ENCODE peak calls at places on chromosomes 6 and 20, in eight cellular contexts. H is CD4-positive, alpha-beta memory T cell; Q is ovary; D is PC-3; R is DND-41; M is Peyer's patch; E is fibroblast of lung; L is neuronal stem cell. C is an unnamed sample.

GRCh38 chr6:169266746-169267629 is 13.3 kb upstream of the THBS2 start:
- DNase-seq in D (peak; percentile 24), E (no peak), M (no peak), R (no peak), L (no peak), H (no peak), Q (no peak), C (no peak)

GRCh38 chr20:63708301-63709148 is 686 bp downstream of the ZGPAT start:
- DNase-seq in L (no peak), Q (no peak), M (peak; percentile 55), E (no peak), D (no peak), H (no peak), R (no peak), C (no peak)

GRCh38 chr6:2656460-2657064 is 94.2 kb downstream of the MYLK4 start:
- DNase-seq in M (no peak), L (no peak), Q (no peak), H (no peak), D (no peak), R (no peak), E (no peak), C (no peak)

GRCh38 chr20:24608926-24609667 is 139.7 kb downstream of the SYNDIG1 start:
- DNase-seq in L (no peak), H (no peak), E (no peak), D (no peak), M (no peak), R (no peak), Q (no peak), C (no peak)

GRCh38 chr6:88301888-88302768 is 136.0 kb upstream of the CNR1 start:
- DNase-seq in H (no peak), D (no peak), E (no peak), R (no peak), L (no peak), M (no peak), Q (no peak), C (no peak)

GRCh38 chr6:13398421-13398994 is 70.2 kb upstream of the TBC1D7 start:
- DNase-seq in M (no peak), R (no peak), E (no peak), H (no peak), D (no peak), L (peak; percentile 23), Q (no peak), C (no peak)

GRCh38 chr6:74967821-74968220 is 238.0 kb downstream of the COL12A1 start:
- DNase-seq in Q (no peak), L (no peak), R (no peak), D (no peak), E (no peak), H (no peak), M (no peak), C (no peak)

GRCh38 chr6:106975699-106976032 is 1.1 kb upstream of the CD24 start:
- DNase-seq in L (peak; percentile 31), R (no peak), H (no peak), M (no peak), D (peak; percentile 26), Q (no peak), E (peak; percentile 19), C (no peak)

GRCh38 chr6:87762116-87762515 is 60.1 kb upstream of the AKIRIN2 start:
- DNase-seq in R (no peak), M (no peak), Q (no peak), D (no peak), L (no peak), H (no peak), E (no peak), C (no peak)

GRCh38 chr6:3873051-3873450 is 23.9 kb downstream of the FAM50B start:
- DNase-seq in R (no peak), L (no peak), Q (no peak), D (no peak), H (no peak), E (no peak), M (no peak), C (no peak)

GRCh38 chr20:36988494-36988966 is 37.0 kb upstream of the SAMHD1 start:
- DNase-seq in Q (no peak), M (no peak), D (peak; percentile 32), E (peak; percentile 22), L (no peak), R (no peak), H (peak; percentile 50), C (no peak)

GRCh38 chr6:111950661-111951426 is 77.6 kb upstream of the FYN start:
- DNase-seq in R (no peak), E (peak; percentile 54), M (no peak), L (no peak), Q (peak; percentile 21), H (no peak), D (no peak), C (no peak)

GRCh38 chr6:105817370-105817769 is 268.8 kb upstream of the PRDM1 start:
- DNase-seq in R (no peak), L (no peak), Q (no peak), H (no peak), E (no peak), M (no peak), D (no peak), C (no peak)

GRCh38 chr6:50832912-50833311 is 14.2 kb downstream of the TFAP2B start:
- DNase-seq in Q (no peak), D (no peak), R (no peak), H (no peak), M (no peak), E (no peak), L (no peak), C (no peak)
- H3K27me3 ChIP-seq in Q (no peaks in the 10 kb centered on the region), D (no peaks in the 10 kb centered on the region), R (no peaks in the 10 kb centered on the region), H (peaks cover 5% of the 10 kb centered on the region), M (no peaks in the 10 kb centered on the region), E (peaks cover 1% of the 10 kb centered on the region), L (peaks cover 10% of the 10 kb centered on the region), C (no peaks in the 10 kb centered on the region)

GRCh38 chr6:136769759-136770158 is 22.5 kb downstream of the MAP3K5 start:
- DNase-seq in D (no peak), E (no peak), L (no peak), Q (no peak), R (no peak), H (no peak), M (no peak), C (no peak)
- H3K4me1 ChIP-seq in D (peaks cover 5% of the 10 kb centered on the region), E (peaks cover 5% of the 10 kb centered on the region), L (no peaks in the 10 kb centered on the region), Q (peaks cover 31% of the 10 kb centered on the region), R (no peaks in the 10 kb centered on the region), H (peaks cover 81% of the 10 kb centered on the region), M (peaks cover 22% of the 10 kb centered on the region), C (peaks cover 38% of the 10 kb centered on the region)

GRCh38 chr6:41767112-41767946 is 12.4 kb downstream of the FRS3 start:
- DNase-seq in D (peak; percentile 93), M (no peak), R (no peak), H (no peak), Q (peak; percentile 43), L (no peak), E (peak; percentile 76), C (peak; percentile 54)
- H3K27me3 ChIP-seq in D (no peaks in the 10 kb centered on the region), M (no peaks in the 10 kb centered on the region), R (no peaks in the 10 kb centered on the region), H (no peaks in the 10 kb centered on the region), Q (no peaks in the 10 kb centered on the region), L (no peaks in the 10 kb centered on the region), E (no peaks in the 10 kb centered on the region), C (no peaks in the 10 kb centered on the region)

GRCh38 chr6:52423448-52423847 is 3.3 kb downstream of the EFHC1 start:
- DNase-seq in R (no peak), Q (no peak), L (no peak), H (no peak), D (no peak), E (no peak), M (no peak), C (no peak)
- H3K4me1 ChIP-seq in R (peaks cover 27% of the 10 kb centered on the region), Q (peaks cover 5% of the 10 kb centered on the region), L (peaks cover 15% of the 10 kb centered on the region), H (peaks cover 15% of the 10 kb centered on the region), D (peaks cover 41% of the 10 kb centered on the region), E (peaks cover 13% of the 10 kb centered on the region), M (peaks cover 7% of the 10 kb centered on the region), C (peaks cover 3% of the 10 kb centered on the region)

GRCh38 chr20:2026004-2026403 is 32.1 kb upstream of the PDYN start:
- DNase-seq in M (no peak), R (no peak), E (no peak), H (no peak), D (no peak), Q (no peak), L (no peak), C (no peak)
- H3K27me3 ChIP-seq in M (no peaks in the 10 kb centered on the region), R (no peaks in the 10 kb centered on the region), E (no peaks in the 10 kb centered on the region), H (no peaks in the 10 kb centered on the region), D (peaks cover 57% of the 10 kb centered on the region), Q (no peaks in the 10 kb centered on the region), L (no peaks in the 10 kb centered on the region), C (peaks cover 8% of the 10 kb centered on the region)